ENCODE peak calls at places on chromosomes 7 and 10, in four cellular contexts. One of them, this sample, is unnamed.

GRCh38 chr7:100401811-100402210 is 26.7 kb downstream of the ZCWPW1 start:
- DNase-seq in HCT116: no peak
- DNase-seq in amygdala: no peak
- DNase-seq in stimulated activated CD8-positive, alpha-beta memory T cell treated with anti-CD3 and anti-CD28 coated beads, Interleukin-15, amount 100 ng/mL, for 24 hours: no peak
- DNase-seq in this sample: no peak

GRCh38 chr7:116211006-116211912 is 920 bp downstream of the TES start:
- DNase-seq in HCT116: peak; percentile 93
- DNase-seq in amygdala: no peak
- DNase-seq in stimulated activated CD8-positive, alpha-beta memory T cell treated with anti-CD3 and anti-CD28 coated beads, Interleukin-15, amount 100 ng/mL, for 24 hours: peak; percentile 44
- DNase-seq in this sample: no peak

GRCh38 chr10:92068900-92069299 is 145.3 kb downstream of the BTAF1 start:
- DNase-seq in HCT116: no peak
- DNase-seq in amygdala: no peak
- DNase-seq in stimulated activated CD8-positive, alpha-beta memory T cell treated with anti-CD3 and anti-CD28 coated beads, Interleukin-15, amount 100 ng/mL, for 24 hours: no peak
- DNase-seq in this sample: no peak

GRCh38 chr10:97567891-97568290 is 4.7 kb upstream of the ANKRD2 start:
- DNase-seq in HCT116: no peak
- DNase-seq in amygdala: no peak
- DNase-seq in stimulated activated CD8-positive, alpha-beta memory T cell treated with anti-CD3 and anti-CD28 coated beads, Interleukin-15, amount 100 ng/mL, for 24 hours: no peak
- DNase-seq in this sample: no peak

GRCh38 chr10:108684431-108684830 is 1238.9 kb downstream of the XPNPEP1 start:
- DNase-seq in HCT116: no peak
- DNase-seq in amygdala: no peak
- DNase-seq in stimulated activated CD8-positive, alpha-beta memory T cell treated with anti-CD3 and anti-CD28 coated beads, Interleukin-15, amount 100 ng/mL, for 24 hours: no peak
- DNase-seq in this sample: no peak

GRCh38 chr10:128210215-128211063 is 84.2 kb upstream of the MKI67 start:
- DNase-seq in HCT116: peak; percentile 32
- DNase-seq in amygdala: no peak
- DNase-seq in stimulated activated CD8-positive, alpha-beta memory T cell treated with anti-CD3 and anti-CD28 coated beads, Interleukin-15, amount 100 ng/mL, for 24 hours: peak; percentile 68
- DNase-seq in this sample: peak; percentile 16

GRCh38 chr7:27149817-27150567 is 2.4 kb downstream of the HOXA3 start:
- DNase-seq in HCT116: no peak
- DNase-seq in amygdala: no peak
- DNase-seq in stimulated activated CD8-positive, alpha-beta memory T cell treated with anti-CD3 and anti-CD28 coated beads, Interleukin-15, amount 100 ng/mL, for 24 hours: no peak
- DNase-seq in this sample: peak; percentile 70

GRCh38 chr7:80362677-80363076 is 149.2 kb downstream of the GNAT3 start:
- DNase-seq in HCT116: no peak
- DNase-seq in amygdala: no peak
- DNase-seq in stimulated activated CD8-positive, alpha-beta memory T cell treated with anti-CD3 and anti-CD28 coated beads, Interleukin-15, amount 100 ng/mL, for 24 hours: no peak
- DNase-seq in this sample: no peak

GRCh38 chr10:122112021-122112616 is 123.2 kb downstream of the TACC2 start:
- DNase-seq in HCT116: peak; percentile 16
- DNase-seq in amygdala: no peak
- DNase-seq in stimulated activated CD8-positive, alpha-beta memory T cell treated with anti-CD3 and anti-CD28 coated beads, Interleukin-15, amount 100 ng/mL, for 24 hours: no peak
- DNase-seq in this sample: no peak

GRCh38 chr10:67971311-67971710 is 86.9 kb downstream of the SIRT1 start:
- DNase-seq in HCT116: no peak
- DNase-seq in amygdala: no peak
- DNase-seq in stimulated activated CD8-positive, alpha-beta memory T cell treated with anti-CD3 and anti-CD28 coated beads, Interleukin-15, amount 100 ng/mL, for 24 hours: no peak
- DNase-seq in this sample: no peak

This sample was measured in C1 segment of cervical spinal cord.